ENCODE peak calls at places on chromosomes 12 and 14, in ten cellular contexts. One of them, this sample, is unnamed.

GRCh38 chr14:85532570-85532969 is 2.6 kb downstream of the FLRT2 start:
- DNase-seq in pancreas: no peak
- DNase-seq in neural progenitor cell: no peak
- DNase-seq in CD8-positive, alpha-beta T cell: no peak
- DNase-seq in fibroblast of the aortic adventitia: no peak
- DNase-seq in right cardiac atrium: no peak
- DNase-seq in vagina: no peak
- DNase-seq in transverse colon: no peak
- DNase-seq in CD8-positive, alpha-beta memory T cell: no peak
- DNase-seq in AG10803: no peak
- DNase-seq in this sample: no peak

GRCh38 chr12:49557917-49558215 is 10.1 kb downstream of the MCRS1 start:
- DNase-seq in pancreas: no peak
- DNase-seq in neural progenitor cell: no peak
- DNase-seq in CD8-positive, alpha-beta T cell: no peak
- DNase-seq in fibroblast of the aortic adventitia: no peak
- DNase-seq in right cardiac atrium: no peak
- DNase-seq in vagina: no peak
- DNase-seq in transverse colon: no peak
- DNase-seq in CD8-positive, alpha-beta memory T cell: no peak
- DNase-seq in AG10803: no peak
- DNase-seq in this sample: no peak

GRCh38 chr12:131642101-131642540 is 68.8 kb upstream of the SFSWAP start:
- DNase-seq in pancreas: no peak
- DNase-seq in neural progenitor cell: no peak
- DNase-seq in CD8-positive, alpha-beta T cell: no peak
- DNase-seq in fibroblast of the aortic adventitia: no peak
- DNase-seq in right cardiac atrium: no peak
- DNase-seq in vagina: no peak
- DNase-seq in transverse colon: no peak
- DNase-seq in CD8-positive, alpha-beta memory T cell: no peak
- DNase-seq in AG10803: no peak
- DNase-seq in this sample: peak; percentile 25

GRCh38 chr14:24871302-24871701 is 178.6 kb downstream of the STXBP6 start:
- DNase-seq in pancreas: no peak
- DNase-seq in neural progenitor cell: no peak
- DNase-seq in CD8-positive, alpha-beta T cell: no peak
- DNase-seq in fibroblast of the aortic adventitia: no peak
- DNase-seq in right cardiac atrium: no peak
- DNase-seq in vagina: no peak
- DNase-seq in transverse colon: no peak
- DNase-seq in CD8-positive, alpha-beta memory T cell: no peak
- DNase-seq in AG10803: no peak
- DNase-seq in this sample: no peak

GRCh38 chr14:22836301-22837058 is at the start of gene MMP14:
- DNase-seq in pancreas: peak; percentile 56
- DNase-seq in neural progenitor cell: peak; percentile 48
- DNase-seq in CD8-positive, alpha-beta T cell: no peak
- DNase-seq in fibroblast of the aortic adventitia: peak; percentile 91
- DNase-seq in right cardiac atrium: peak; percentile 92
- DNase-seq in vagina: no peak
- DNase-seq in transverse colon: peak; percentile 79
- DNase-seq in CD8-positive, alpha-beta memory T cell: no peak
- DNase-seq in AG10803: peak; percentile 91
- DNase-seq in this sample: no peak

GRCh38 chr14:45135181-45135580 is 549 bp upstream of the FANCM start:
- DNase-seq in pancreas: no peak
- DNase-seq in neural progenitor cell: peak; percentile 10
- DNase-seq in CD8-positive, alpha-beta T cell: no peak
- DNase-seq in fibroblast of the aortic adventitia: peak; percentile 61
- DNase-seq in right cardiac atrium: no peak
- DNase-seq in vagina: no peak
- DNase-seq in transverse colon: no peak
- DNase-seq in CD8-positive, alpha-beta memory T cell: no peak
- DNase-seq in AG10803: peak; percentile 29
- DNase-seq in this sample: no peak

GRCh38 chr14:73269729-73270651 is 32.7 kb downstream of the PAPLN start:
- DNase-seq in pancreas: peak; percentile 46
- DNase-seq in neural progenitor cell: peak; percentile 53
- DNase-seq in CD8-positive, alpha-beta T cell: no peak
- DNase-seq in fibroblast of the aortic adventitia: peak; percentile 35
- DNase-seq in right cardiac atrium: peak; percentile 84
- DNase-seq in vagina: no peak
- DNase-seq in transverse colon: peak; percentile 58
- DNase-seq in CD8-positive, alpha-beta memory T cell: no peak
- DNase-seq in AG10803: peak; percentile 21
- DNase-seq in this sample: no peak

GRCh38 chr12:54980341-54980740 is 4.2 kb downstream of the TESPA1 start:
- DNase-seq in pancreas: no peak
- DNase-seq in neural progenitor cell: no peak
- DNase-seq in CD8-positive, alpha-beta T cell: peak; percentile 54
- DNase-seq in fibroblast of the aortic adventitia: no peak
- DNase-seq in right cardiac atrium: no peak
- DNase-seq in vagina: no peak
- DNase-seq in transverse colon: no peak
- DNase-seq in CD8-positive, alpha-beta memory T cell: no peak
- DNase-seq in AG10803: no peak
- DNase-seq in this sample: no peak

GRCh38 chr12:100141666-100141997 is 1.0 kb downstream of the BLTP3B start:
- DNase-seq in pancreas: no peak
- DNase-seq in neural progenitor cell: no peak
- DNase-seq in CD8-positive, alpha-beta T cell: peak; percentile 17
- DNase-seq in fibroblast of the aortic adventitia: peak; percentile 92
- DNase-seq in right cardiac atrium: no peak
- DNase-seq in vagina: no peak
- DNase-seq in transverse colon: no peak
- DNase-seq in CD8-positive, alpha-beta memory T cell: no peak
- DNase-seq in AG10803: peak; percentile 89
- DNase-seq in this sample: no peak

GRCh38 chr12:132095520-132096409 is 48.4 kb downstream of the DDX51 start:
- DNase-seq in pancreas: no peak
- DNase-seq in neural progenitor cell: no peak
- DNase-seq in CD8-positive, alpha-beta T cell: no peak
- DNase-seq in fibroblast of the aortic adventitia: no peak
- DNase-seq in right cardiac atrium: no peak
- DNase-seq in vagina: no peak
- DNase-seq in transverse colon: no peak
- DNase-seq in CD8-positive, alpha-beta memory T cell: no peak
- DNase-seq in AG10803: no peak
- DNase-seq in this sample: no peak

GRCh38 chr12:9868271-9868815 is 811 bp downstream of the CLEC2B start:
- DNase-seq in pancreas: no peak
- DNase-seq in neural progenitor cell: no peak
- DNase-seq in CD8-positive, alpha-beta T cell: no peak
- DNase-seq in fibroblast of the aortic adventitia: peak; percentile 7
- DNase-seq in right cardiac atrium: no peak
- DNase-seq in vagina: no peak
- DNase-seq in transverse colon: no peak
- DNase-seq in CD8-positive, alpha-beta memory T cell: no peak
- DNase-seq in AG10803: no peak
- DNase-seq in this sample: no peak

GRCh38 chr14:20878695-20879094 is 12.5 kb upstream of the RNASE3 start:
- DNase-seq in pancreas: no peak
- DNase-seq in neural progenitor cell: no peak
- DNase-seq in CD8-positive, alpha-beta T cell: no peak
- DNase-seq in fibroblast of the aortic adventitia: no peak
- DNase-seq in right cardiac atrium: no peak
- DNase-seq in vagina: no peak
- DNase-seq in transverse colon: no peak
- DNase-seq in CD8-positive, alpha-beta memory T cell: no peak
- DNase-seq in AG10803: no peak
- DNase-seq in this sample: no peak

GRCh38 chr14:20873370-20874177 is 17.6 kb upstream of the RNASE3 start:
- DNase-seq in pancreas: peak; percentile 84
- DNase-seq in neural progenitor cell: peak; percentile 89
- DNase-seq in CD8-positive, alpha-beta T cell: peak; percentile 77
- DNase-seq in fibroblast of the aortic adventitia: peak; percentile 72
- DNase-seq in right cardiac atrium: peak; percentile 96
- DNase-seq in vagina: no peak
- DNase-seq in transverse colon: peak; percentile 72
- DNase-seq in CD8-positive, alpha-beta memory T cell: peak; percentile 56
- DNase-seq in AG10803: peak; percentile 64
- DNase-seq in this sample: peak; percentile 41
- H3K4me3 ChIP-seq in pancreas: no peak overlapping the region
- H3K4me3 ChIP-seq in neural progenitor cell: peak overlapping the region; percentile 22
- H3K4me3 ChIP-seq in CD8-positive, alpha-beta T cell: no peak overlapping the region
- H3K4me3 ChIP-seq in fibroblast of the aortic adventitia: peak overlapping the region; percentile 41
- H3K4me3 ChIP-seq in right cardiac atrium: peak overlapping the region; percentile 30
- H3K4me3 ChIP-seq in vagina: no peak overlapping the region
- H3K4me3 ChIP-seq in transverse colon: no peak overlapping the region
- H3K4me3 ChIP-seq in CD8-positive, alpha-beta memory T cell: no peak overlapping the region
- H3K4me3 ChIP-seq in AG10803: no peak overlapping the region
- H3K4me3 ChIP-seq in this sample: no peak overlapping the region

GRCh38 chr12:2606186-2606910 is 188.4 kb upstream of the FKBP4 start:
- DNase-seq in pancreas: no peak
- DNase-seq in neural progenitor cell: no peak
- DNase-seq in CD8-positive, alpha-beta T cell: no peak
- DNase-seq in fibroblast of the aortic adventitia: no peak
- DNase-seq in right cardiac atrium: no peak
- DNase-seq in vagina: no peak
- DNase-seq in transverse colon: no peak
- DNase-seq in CD8-positive, alpha-beta memory T cell: no peak
- DNase-seq in AG10803: no peak
- DNase-seq in this sample: no peak
- H3K4me3 ChIP-seq in pancreas: no peak overlapping the region
- H3K4me3 ChIP-seq in neural progenitor cell: no peak overlapping the region
- H3K4me3 ChIP-seq in CD8-positive, alpha-beta T cell: no peak overlapping the region
- H3K4me3 ChIP-seq in fibroblast of the aortic adventitia: no peak overlapping the region
- H3K4me3 ChIP-seq in right cardiac atrium: no peak overlapping the region
- H3K4me3 ChIP-seq in vagina: no peak overlapping the region
- H3K4me3 ChIP-seq in transverse colon: no peak overlapping the region
- H3K4me3 ChIP-seq in CD8-positive, alpha-beta memory T cell: no peak overlapping the region
- H3K4me3 ChIP-seq in AG10803: no peak overlapping the region
- H3K4me3 ChIP-seq in this sample: no peak overlapping the region

GRCh38 chr12:16608346-16608745 is 2.4 kb upstream of the LMO3 start:
- DNase-seq in pancreas: no peak
- DNase-seq in neural progenitor cell: no peak
- DNase-seq in CD8-positive, alpha-beta T cell: no peak
- DNase-seq in fibroblast of the aortic adventitia: no peak
- DNase-seq in right cardiac atrium: no peak
- DNase-seq in vagina: no peak
- DNase-seq in transverse colon: no peak
- DNase-seq in CD8-positive, alpha-beta memory T cell: no peak
- DNase-seq in AG10803: no peak
- DNase-seq in this sample: no peak
- H3K4me3 ChIP-seq in pancreas: peak overlapping the region; percentile 1
- H3K4me3 ChIP-seq in neural progenitor cell: no peak overlapping the region
- H3K4me3 ChIP-seq in CD8-positive, alpha-beta T cell: no peak overlapping the region
- H3K4me3 ChIP-seq in fibroblast of the aortic adventitia: no peak overlapping the region
- H3K4me3 ChIP-seq in right cardiac atrium: no peak overlapping the region
- H3K4me3 ChIP-seq in vagina: peak overlapping the region; percentile 15
- H3K4me3 ChIP-seq in transverse colon: no peak overlapping the region
- H3K4me3 ChIP-seq in CD8-positive, alpha-beta memory T cell: no peak overlapping the region
- H3K4me3 ChIP-seq in AG10803: no peak overlapping the region
- H3K4me3 ChIP-seq in this sample: no peak overlapping the region

GRCh38 chr12:32666510-32666909 is 12.6 kb upstream of the DNM1L start:
- DNase-seq in pancreas: no peak
- DNase-seq in neural progenitor cell: no peak
- DNase-seq in CD8-positive, alpha-beta T cell: no peak
- DNase-seq in fibroblast of the aortic adventitia: no peak
- DNase-seq in right cardiac atrium: no peak
- DNase-seq in vagina: no peak
- DNase-seq in transverse colon: no peak
- DNase-seq in CD8-positive, alpha-beta memory T cell: no peak
- DNase-seq in AG10803: no peak
- DNase-seq in this sample: no peak
- H3K4me3 ChIP-seq in pancreas: no peak overlapping the region
- H3K4me3 ChIP-seq in neural progenitor cell: no peak overlapping the region
- H3K4me3 ChIP-seq in CD8-positive, alpha-beta T cell: no peak overlapping the region
- H3K4me3 ChIP-seq in fibroblast of the aortic adventitia: no peak overlapping the region
- H3K4me3 ChIP-seq in right cardiac atrium: no peak overlapping the region
- H3K4me3 ChIP-seq in vagina: peak overlapping the region; percentile 14
- H3K4me3 ChIP-seq in transverse colon: no peak overlapping the region
- H3K4me3 ChIP-seq in CD8-positive, alpha-beta memory T cell: no peak overlapping the region
- H3K4me3 ChIP-seq in AG10803: no peak overlapping the region
- H3K4me3 ChIP-seq in this sample: no peak overlapping the region

DNA sequence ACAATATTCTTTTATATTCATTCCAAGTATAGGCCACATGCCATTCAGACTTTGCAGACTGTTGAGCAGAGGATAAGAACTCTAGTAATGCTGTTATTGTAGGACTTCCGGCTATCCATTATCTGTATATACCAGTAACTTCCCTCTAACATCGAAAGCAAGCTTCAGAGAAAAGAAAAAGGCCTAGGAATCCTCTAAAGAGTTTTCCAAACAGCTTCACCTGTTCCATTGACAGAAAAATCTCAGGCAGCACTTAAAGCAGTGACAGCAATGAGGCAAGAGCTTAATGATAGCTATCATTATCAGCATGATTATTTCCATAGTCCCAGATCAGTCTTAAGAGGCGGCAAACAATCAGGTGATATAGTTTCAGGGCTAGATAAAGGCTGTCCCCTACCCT is 1.8 kb downstream of the CPNE8 start:
- DNase-seq in pancreas: no peak
- DNase-seq in neural progenitor cell: no peak
- DNase-seq in CD8-positive, alpha-beta T cell: no peak
- DNase-seq in fibroblast of the aortic adventitia: no peak
- DNase-seq in right cardiac atrium: no peak
- DNase-seq in vagina: no peak
- DNase-seq in transverse colon: no peak
- DNase-seq in CD8-positive, alpha-beta memory T cell: no peak
- DNase-seq in AG10803: no peak
- DNase-seq in this sample: no peak
- H3K4me3 ChIP-seq in pancreas: no peak overlapping the region
- H3K4me3 ChIP-seq in neural progenitor cell: peak overlapping the region; percentile 11
- H3K4me3 ChIP-seq in CD8-positive, alpha-beta T cell: no peak overlapping the region
- H3K4me3 ChIP-seq in fibroblast of the aortic adventitia: peak overlapping the region; percentile 25
- H3K4me3 ChIP-seq in right cardiac atrium: peak overlapping the region; percentile 75
- H3K4me3 ChIP-seq in vagina: peak overlapping the region; percentile 66
- H3K4me3 ChIP-seq in transverse colon: no peak overlapping the region
- H3K4me3 ChIP-seq in CD8-positive, alpha-beta memory T cell: no peak overlapping the region
- H3K4me3 ChIP-seq in AG10803: no peak overlapping the region
- H3K4me3 ChIP-seq in this sample: no peak overlapping the region

DNA sequence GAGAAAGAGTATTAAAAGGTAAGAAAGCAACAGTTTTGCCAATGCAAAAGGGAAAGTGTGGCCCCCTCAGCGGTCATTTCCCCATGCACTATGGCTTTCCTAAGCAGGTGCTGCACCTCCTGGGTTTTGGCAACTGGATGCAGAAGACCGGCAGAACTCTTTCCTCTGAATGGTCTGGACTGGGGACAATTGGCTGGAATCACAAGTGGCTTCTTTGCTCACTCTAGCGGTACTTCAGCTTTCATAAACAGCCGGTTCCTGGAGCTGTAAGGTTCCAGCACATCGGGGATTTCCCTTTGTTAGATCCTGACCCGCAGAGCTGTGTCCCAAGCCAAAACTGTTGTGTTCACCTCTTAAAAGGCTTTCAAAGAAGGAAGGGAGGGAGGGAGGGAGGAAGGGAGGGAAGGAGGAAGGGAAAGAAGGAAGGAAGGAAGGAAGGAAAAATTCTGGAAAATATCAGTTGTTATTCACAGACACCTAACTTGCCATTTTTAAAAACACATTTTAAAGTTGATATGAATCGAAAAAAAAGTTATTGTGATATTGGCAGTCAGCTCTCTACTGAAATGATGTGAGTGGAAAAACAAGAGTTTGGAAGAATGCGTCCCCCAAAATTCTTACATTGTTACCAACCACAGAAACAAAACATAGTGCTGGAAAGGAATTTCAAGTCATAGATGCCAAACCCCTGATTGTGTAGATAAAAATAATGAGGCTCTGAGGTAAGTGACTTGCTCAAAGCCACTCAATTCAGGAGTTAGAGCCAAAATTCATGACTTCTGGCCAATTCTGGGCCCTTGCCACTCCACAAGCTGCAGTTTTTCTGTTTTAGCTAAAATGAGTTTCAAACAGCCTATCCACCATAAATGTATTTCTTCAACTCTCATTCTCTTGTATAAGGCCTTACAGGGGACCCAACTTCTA is 220.6 kb upstream of the HMGA2 start:
- DNase-seq in pancreas: peak; percentile 14
- DNase-seq in neural progenitor cell: peak; percentile 44
- DNase-seq in CD8-positive, alpha-beta T cell: no peak
- DNase-seq in fibroblast of the aortic adventitia: peak; percentile 98
- DNase-seq in right cardiac atrium: no peak
- DNase-seq in vagina: no peak
- DNase-seq in transverse colon: peak; percentile 11
- DNase-seq in CD8-positive, alpha-beta memory T cell: no peak
- DNase-seq in AG10803: peak; percentile 98
- DNase-seq in this sample: no peak
- H3K4me3 ChIP-seq in pancreas: no peak overlapping the region
- H3K4me3 ChIP-seq in neural progenitor cell: no peak overlapping the region
- H3K4me3 ChIP-seq in CD8-positive, alpha-beta T cell: no peak overlapping the region
- H3K4me3 ChIP-seq in fibroblast of the aortic adventitia: peak overlapping the region; percentile 45
- H3K4me3 ChIP-seq in right cardiac atrium: peak overlapping the region; percentile 34
- H3K4me3 ChIP-seq in vagina: no peak overlapping the region
- H3K4me3 ChIP-seq in transverse colon: no peak overlapping the region
- H3K4me3 ChIP-seq in CD8-positive, alpha-beta memory T cell: no peak overlapping the region
- H3K4me3 ChIP-seq in AG10803: peak overlapping the region; percentile 56
- H3K4me3 ChIP-seq in this sample: no peak overlapping the region

This sample was measured in GM12864.